ENCODE peak calls at places on chromosomes 3 and 15, in four cellular contexts. D is mucosa of descending colon, C is testis, R is bronchial epithelial cell. S is an unnamed sample.

GRCh38 chr3:116441652-116442051 is 3.6 kb downstream of the LSAMP start:
- DNase-seq in R (no peak), C (no peak), D (no peak), S (no peak)

GRCh38 chr3:169430687-169431404 is 232.7 kb downstream of the MECOM start:
- DNase-seq in R (peak), D (peak), C (no peak), S (no peak)

GRCh38 chr3:32958509-32958908 is 7.1 kb downstream of the CCR4 start:
- DNase-seq in C (no peak), R (peak), D (no peak), S (no peak)

GRCh38 chr3:123276346-123276745 is 74.6 kb downstream of the SEC22A start:
- DNase-seq in R (no peak), D (no peak), C (no peak), S (no peak)

GRCh38 chr3:190387578-190388213 is at the start of gene CLDN16:
- DNase-seq in D (no peak), R (no peak), C (no peak), S (no peak)

GRCh38 chr3:27596920-27597319 is 112.7 kb upstream of the SLC4A7 start:
- DNase-seq in R (no peak), C (no peak), D (no peak), S (no peak)

GRCh38 chr3:167605871-167606270 is 47.9 kb downstream of the WDR49 start:
- DNase-seq in C (no peak), D (no peak), R (no peak), S (no peak)

GRCh38 chr3:47362704-47363103 is 18.1 kb upstream of the PTPN23 start:
- DNase-seq in R (no peak), D (no peak), C (no peak), S (no peak)

GRCh38 chr15:39629376-39629775 is 48.5 kb downstream of the THBS1 start:
- DNase-seq in C (no peak), D (peak), R (peak), S (no peak)

GRCh38 chr15:66099950-66100671 is 153.4 kb downstream of the MEGF11 start:
- DNase-seq in D (no peak), C (no peak), R (no peak), S (no peak)

GRCh38 chr3:136860541-136860940 is 1.5 kb upstream of the NCK1 start:
- DNase-seq in C (no peak), R (no peak), D (no peak), S (no peak)

GRCh38 chr15:68335251-68335650 is 57.7 kb downstream of the FEM1B start:
- DNase-seq in C (no peak), D (no peak), R (no peak), S (peak)

GRCh38 chr15:90201944-90202375 is 830 bp downstream of the SEMA4B start:
- DNase-seq in R (no peak), C (no peak), D (no peak), S (no peak)

GRCh38 chr15:59360305-59360704 is 12.4 kb downstream of the MYO1E start:
- DNase-seq in R (no peak), D (no peak), C (no peak), S (no peak)

GRCh38 chr3:10528046-10528445 is 22.7 kb upstream of the ATP2B2 start:
- DNase-seq in C (peak), R (no peak), D (no peak), S (peak)

GRCh38 chr3:164235239-164235728 is 843.0 kb downstream of the SI start:
- DNase-seq in D (no peak), C (no peak), R (no peak), S (no peak)

GRCh38 chr3:15795563-15796308 is 2.0 kb downstream of the ANKRD28 start:
- DNase-seq in D (no peak), C (no peak), R (peak), S (no peak)

GRCh38 chr3:58824285-58824684 is 157.7 kb upstream of the FAM3D start:
- DNase-seq in D (peak), R (peak), C (peak), S (no peak)

GRCh38 chr3:174821477-174821876 is 37.7 kb upstream of the NAALADL2 start:
- DNase-seq in C (no peak), D (no peak), R (no peak), S (no peak)

GRCh38 chr3:115100806-115101205 is 46.3 kb downstream of the ZBTB20 start:
- DNase-seq in R (no peak), C (no peak), D (no peak), S (no peak)

GRCh38 chr15:65081758-65082157 is 5.2 kb downstream of the KBTBD13 start:
- DNase-seq in C (no peak), R (peak), D (no peak), S (no peak)

GRCh38 chr15:28786521-28786920 is 61.9 kb downstream of the GOLGA6L7 start:
- DNase-seq in C (no peak), D (no peak), R (peak), S (no peak)

GRCh38 chr3:89419647-89420141 is 312.3 kb downstream of the EPHA3 start:
- DNase-seq in D (no peak), R (no peak), C (no peak), S (no peak)

GRCh38 chr15:29849716-29850115 is 27.4 kb upstream of the TJP1 start:
- DNase-seq in R (peak), C (no peak), D (no peak), S (no peak)

GRCh38 chr3:66797916-66798560 is 200.1 kb upstream of the KBTBD8 start:
- DNase-seq in C (peak), D (no peak), R (no peak), S (peak)

GRCh38 chr15:40917585-40917984 is 11.6 kb upstream of the DLL4 start:
- DNase-seq in D (no peak), R (no peak), C (no peak), S (no peak)

GRCh38 chr3:182226995-182227394 is 515.3 kb downstream of the SOX2 start:
- DNase-seq in C (no peak), R (peak), D (no peak), S (no peak)
- TF ChIP-seq CTCF in C (no peak), R (peak), D (no peak), S (no peak)

GRCh38 chr3:56347219-56347871 is 120.9 kb downstream of the ERC2 start:
- DNase-seq in R (peak), C (peak), D (peak), S (no peak)
- TF ChIP-seq CTCF in R (peak), C (peak), D (no peak), S (peak)

GRCh38 chr3:141305436-141305835 is 62.9 kb upstream of the ZBTB38 start:
- DNase-seq in C (peak), D (no peak), R (no peak), S (no peak)
- TF ChIP-seq CTCF in C (no peak), D (no peak), R (peak), S (peak)

GRCh38 chr15:78140296-78140695 is 8.9 kb upstream of the IDH3A start:
- DNase-seq in D (peak), R (no peak), C (no peak), S (no peak)
- TF ChIP-seq CTCF in D (no peak), R (no peak), C (no peak), S (no peak)